ENCODE peak calls at places on chromosomes 5 and 9, in four cellular contexts. One of them, this sample, is unnamed.

GRCh38 chr5:34061993-34062392 is 19.0 kb upstream of the C1QTNF3 start:
- DNase-seq in K562: no peak
- DNase-seq in WTC11: no peak
- DNase-seq in HepG2: peak
- DNase-seq in this sample: no peak

GRCh38 chr5:109141499-109142200 is 268.1 kb downstream of the PJA2 start:
- DNase-seq in K562: peak
- DNase-seq in WTC11: peak
- DNase-seq in HepG2: no peak
- DNase-seq in this sample: peak

GRCh38 chr5:56668996-56669395 is 146.4 kb upstream of the MAP3K1 start:
- DNase-seq in K562: no peak
- DNase-seq in WTC11: no peak
- DNase-seq in HepG2: peak
- DNase-seq in this sample: no peak

GRCh38 chr5:142143878-142144277 is 35.3 kb downstream of the NDFIP1 start:
- DNase-seq in K562: peak
- DNase-seq in WTC11: no peak
- DNase-seq in HepG2: peak
- DNase-seq in this sample: no peak

GRCh38 chr5:151741678-151742423 is 16.6 kb downstream of the ATOX1 start:
- DNase-seq in K562: no peak
- DNase-seq in WTC11: no peak
- DNase-seq in HepG2: no peak
- DNase-seq in this sample: no peak

GRCh38 chr5:38755171-38755570 is 90.6 kb upstream of the OSMR start:
- DNase-seq in K562: no peak
- DNase-seq in WTC11: no peak
- DNase-seq in HepG2: no peak
- DNase-seq in this sample: no peak

GRCh38 chr5:115372121-115372520 is 75.7 kb upstream of the CCDC112 start:
- DNase-seq in K562: no peak
- DNase-seq in WTC11: no peak
- DNase-seq in HepG2: no peak
- DNase-seq in this sample: no peak

GRCh38 chr5:41414598-41414997 is 95.8 kb downstream of the PLCXD3 start:
- DNase-seq in K562: no peak
- DNase-seq in WTC11: no peak
- DNase-seq in HepG2: peak
- DNase-seq in this sample: no peak

GRCh38 chr9:94507531-94508258 is 47.2 kb upstream of the PCAT7 start:
- DNase-seq in K562: no peak
- DNase-seq in WTC11: no peak
- DNase-seq in HepG2: peak
- DNase-seq in this sample: no peak

GRCh38 chr9:37425298-37425752 is 2.8 kb downstream of the GRHPR start:
- DNase-seq in K562: no peak
- DNase-seq in WTC11: no peak
- DNase-seq in HepG2: no peak
- DNase-seq in this sample: no peak

GRCh38 chr5:105817906-105818305 is 1852.8 kb downstream of the EFNA5 start:
- DNase-seq in K562: no peak
- DNase-seq in WTC11: no peak
- DNase-seq in HepG2: no peak
- DNase-seq in this sample: no peak

GRCh38 chr5:123549256-123549904 is 37.4 kb downstream of the CSNK1G3 start:
- DNase-seq in K562: no peak
- DNase-seq in WTC11: no peak
- DNase-seq in HepG2: no peak
- DNase-seq in this sample: no peak

GRCh38 chr9:110007477-110008270 is 200.3 kb downstream of the C9orf152 start:
- DNase-seq in K562: no peak
- DNase-seq in WTC11: no peak
- DNase-seq in HepG2: no peak
- DNase-seq in this sample: no peak

GRCh38 chr5:107893642-107894041 is 222.9 kb upstream of the EFNA5 start:
- DNase-seq in K562: no peak
- DNase-seq in WTC11: no peak
- DNase-seq in HepG2: no peak
- DNase-seq in this sample: no peak

GRCh38 chr5:91384671-91385430 is 1.7 kb upstream of the ARRDC3 start:
- DNase-seq in K562: peak
- DNase-seq in WTC11: no peak
- DNase-seq in HepG2: peak
- DNase-seq in this sample: peak

GRCh38 chr9:91495450-91495849 is 71.8 kb upstream of the NFIL3 start:
- DNase-seq in K562: no peak
- DNase-seq in WTC11: no peak
- DNase-seq in HepG2: no peak
- DNase-seq in this sample: no peak

GRCh38 chr9:16207161-16207560 is 654.3 kb downstream of the CCDC171 start:
- DNase-seq in K562: no peak
- DNase-seq in WTC11: no peak
- DNase-seq in HepG2: no peak
- DNase-seq in this sample: no peak

GRCh38 chr5:175872287-175873089 is 1.1 kb downstream of the CPLX2 start:
- DNase-seq in K562: no peak
- DNase-seq in WTC11: peak
- DNase-seq in HepG2: peak
- DNase-seq in this sample: no peak

GRCh38 chr5:160310140-160310909 is 2.0 kb downstream of the CCNJL start:
- DNase-seq in K562: no peak
- DNase-seq in WTC11: no peak
- DNase-seq in HepG2: no peak
- DNase-seq in this sample: no peak

GRCh38 chr5:72921886-72922285 is 34.0 kb upstream of the FCHO2 start:
- DNase-seq in K562: no peak
- DNase-seq in WTC11: no peak
- DNase-seq in HepG2: no peak
- DNase-seq in this sample: no peak

GRCh38 chr5:72921103-72921502 is 34.7 kb upstream of the FCHO2 start:
- DNase-seq in K562: no peak
- DNase-seq in WTC11: no peak
- DNase-seq in HepG2: no peak
- DNase-seq in this sample: no peak

GRCh38 chr5:72925336-72926010 is 30.4 kb upstream of the FCHO2 start:
- DNase-seq in K562: no peak
- DNase-seq in WTC11: no peak
- DNase-seq in HepG2: no peak
- DNase-seq in this sample: no peak

GRCh38 chr5:72917371-72917776 is 38.5 kb upstream of the FCHO2 start:
- DNase-seq in K562: no peak
- DNase-seq in WTC11: no peak
- DNase-seq in HepG2: no peak
- DNase-seq in this sample: no peak

DNA sequence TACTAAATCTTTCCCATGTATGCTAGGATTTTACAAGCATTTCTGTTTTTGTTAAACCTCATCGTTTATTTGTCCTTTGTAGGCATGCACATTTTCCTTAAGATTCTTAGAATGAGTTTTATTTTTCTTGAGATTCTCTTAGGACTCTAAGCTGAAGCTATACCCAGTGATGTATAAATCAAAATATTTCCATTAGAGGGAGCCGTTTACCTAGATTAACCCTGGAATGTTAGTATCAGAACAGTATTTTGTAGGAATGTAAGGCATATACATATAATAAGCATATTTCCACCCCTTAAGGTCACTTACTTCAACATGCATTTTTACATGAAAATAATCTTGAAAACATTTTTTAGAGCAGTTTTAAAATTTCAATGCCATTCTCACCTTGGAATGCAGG is 35.2 kb upstream of the FCHO2 start:
- DNase-seq in K562: no peak
- DNase-seq in WTC11: no peak
- DNase-seq in HepG2: no peak
- DNase-seq in this sample: no peak
- TF ChIP-seq ELF4 in K562: no peak
- TF ChIP-seq ELF4 in WTC11: no peak
- TF ChIP-seq ELF4 in HepG2: no peak
- TF ChIP-seq ELF4 in this sample: no peak

DNA sequence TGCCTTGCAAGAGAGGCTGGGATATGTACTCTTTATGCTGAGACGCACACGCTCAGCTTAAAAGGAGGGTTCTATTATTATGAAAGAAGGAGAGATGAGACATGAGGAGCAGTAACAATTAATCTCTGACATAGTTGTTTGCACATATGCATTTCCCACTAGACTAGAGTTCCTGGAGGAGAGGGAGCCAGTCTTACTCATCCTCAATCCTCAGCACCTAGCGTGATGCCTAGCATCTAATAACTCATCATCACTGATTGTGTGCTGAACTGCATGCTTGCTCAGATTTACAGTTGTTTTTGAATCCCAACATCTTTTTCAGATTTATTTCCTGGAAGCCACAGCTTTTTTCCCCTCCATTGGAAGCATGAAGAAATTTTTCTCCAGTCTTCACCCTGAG is 35.5 kb downstream of the GCNT4 start:
- DNase-seq in K562: no peak
- DNase-seq in WTC11: no peak
- DNase-seq in HepG2: no peak
- DNase-seq in this sample: no peak
- TF ChIP-seq ELF4 in K562: no peak
- TF ChIP-seq ELF4 in WTC11: no peak
- TF ChIP-seq ELF4 in HepG2: no peak
- TF ChIP-seq ELF4 in this sample: no peak

GRCh38 chr5:102414448-102414847 is 84.4 kb downstream of the SLCO6A1 start:
- DNase-seq in K562: no peak
- DNase-seq in WTC11: no peak
- DNase-seq in HepG2: no peak
- DNase-seq in this sample: no peak
- TF ChIP-seq ELF4 in K562: no peak
- TF ChIP-seq ELF4 in WTC11: no peak
- TF ChIP-seq ELF4 in HepG2: no peak
- TF ChIP-seq ELF4 in this sample: no peak

DNA sequence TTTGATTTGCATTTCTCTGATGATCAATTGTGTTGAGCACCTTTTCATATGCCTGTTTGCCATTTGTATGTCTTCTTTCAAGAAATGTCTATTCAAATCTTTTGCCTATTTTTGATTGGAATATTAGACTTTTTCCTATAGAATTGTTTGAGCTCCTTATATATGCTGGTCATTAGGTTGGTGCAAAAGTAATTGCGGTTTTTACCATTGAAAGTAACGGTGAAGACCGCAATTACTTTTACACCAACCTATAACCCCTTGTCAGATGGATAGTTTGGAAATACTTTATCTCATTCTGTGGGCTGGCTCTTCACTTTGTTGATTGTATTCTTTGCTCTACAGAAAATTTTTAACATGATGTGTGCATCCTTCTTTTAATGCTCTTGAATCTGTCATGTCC is 113.2 kb upstream of the PRRC1 start:
- DNase-seq in K562: no peak
- DNase-seq in WTC11: no peak
- DNase-seq in HepG2: no peak
- DNase-seq in this sample: no peak
- TF ChIP-seq ELF4 in K562: no peak
- TF ChIP-seq ELF4 in WTC11: no peak
- TF ChIP-seq ELF4 in HepG2: no peak
- TF ChIP-seq ELF4 in this sample: peak

GRCh38 chr5:135481387-135481786 is 29.2 kb upstream of the TIFAB start:
- DNase-seq in K562: peak
- DNase-seq in WTC11: no peak
- DNase-seq in HepG2: no peak
- DNase-seq in this sample: no peak

GRCh38 chr5:135483254-135483653 is 31.1 kb upstream of the TIFAB start:
- DNase-seq in K562: no peak
- DNase-seq in WTC11: no peak
- DNase-seq in HepG2: no peak
- DNase-seq in this sample: no peak

GRCh38 chr5:135481908-135482307 is 29.8 kb upstream of the TIFAB start:
- DNase-seq in K562: no peak
- DNase-seq in WTC11: no peak
- DNase-seq in HepG2: no peak
- DNase-seq in this sample: no peak

GRCh38 chr5:135484563-135485157 is 32.5 kb upstream of the TIFAB start:
- DNase-seq in K562: peak
- DNase-seq in WTC11: no peak
- DNase-seq in HepG2: no peak
- DNase-seq in this sample: no peak

GRCh38 chr5:135482383-135482933 is 30.3 kb upstream of the TIFAB start:
- DNase-seq in K562: peak
- DNase-seq in WTC11: no peak
- DNase-seq in HepG2: peak
- DNase-seq in this sample: no peak
- TF ChIP-seq ELF4 in K562: no peak
- TF ChIP-seq ELF4 in WTC11: no peak
- TF ChIP-seq ELF4 in HepG2: no peak
- TF ChIP-seq ELF4 in this sample: no peak

GRCh38 chr5:937151-937924 is 44.7 kb downstream of the TRIP13 start:
- DNase-seq in K562: no peak
- DNase-seq in WTC11: no peak
- DNase-seq in HepG2: no peak
- DNase-seq in this sample: no peak

GRCh38 chr5:933251-933861 is 40.7 kb downstream of the TRIP13 start:
- DNase-seq in K562: no peak
- DNase-seq in WTC11: no peak
- DNase-seq in HepG2: no peak
- DNase-seq in this sample: no peak

GRCh38 chr5:939368-939767 is 46.7 kb downstream of the TRIP13 start:
- DNase-seq in K562: no peak
- DNase-seq in WTC11: no peak
- DNase-seq in HepG2: no peak
- DNase-seq in this sample: no peak

GRCh38 chr5:935510-936084 is 42.9 kb downstream of the TRIP13 start:
- DNase-seq in K562: no peak
- DNase-seq in WTC11: no peak
- DNase-seq in HepG2: no peak
- DNase-seq in this sample: no peak

DNA sequence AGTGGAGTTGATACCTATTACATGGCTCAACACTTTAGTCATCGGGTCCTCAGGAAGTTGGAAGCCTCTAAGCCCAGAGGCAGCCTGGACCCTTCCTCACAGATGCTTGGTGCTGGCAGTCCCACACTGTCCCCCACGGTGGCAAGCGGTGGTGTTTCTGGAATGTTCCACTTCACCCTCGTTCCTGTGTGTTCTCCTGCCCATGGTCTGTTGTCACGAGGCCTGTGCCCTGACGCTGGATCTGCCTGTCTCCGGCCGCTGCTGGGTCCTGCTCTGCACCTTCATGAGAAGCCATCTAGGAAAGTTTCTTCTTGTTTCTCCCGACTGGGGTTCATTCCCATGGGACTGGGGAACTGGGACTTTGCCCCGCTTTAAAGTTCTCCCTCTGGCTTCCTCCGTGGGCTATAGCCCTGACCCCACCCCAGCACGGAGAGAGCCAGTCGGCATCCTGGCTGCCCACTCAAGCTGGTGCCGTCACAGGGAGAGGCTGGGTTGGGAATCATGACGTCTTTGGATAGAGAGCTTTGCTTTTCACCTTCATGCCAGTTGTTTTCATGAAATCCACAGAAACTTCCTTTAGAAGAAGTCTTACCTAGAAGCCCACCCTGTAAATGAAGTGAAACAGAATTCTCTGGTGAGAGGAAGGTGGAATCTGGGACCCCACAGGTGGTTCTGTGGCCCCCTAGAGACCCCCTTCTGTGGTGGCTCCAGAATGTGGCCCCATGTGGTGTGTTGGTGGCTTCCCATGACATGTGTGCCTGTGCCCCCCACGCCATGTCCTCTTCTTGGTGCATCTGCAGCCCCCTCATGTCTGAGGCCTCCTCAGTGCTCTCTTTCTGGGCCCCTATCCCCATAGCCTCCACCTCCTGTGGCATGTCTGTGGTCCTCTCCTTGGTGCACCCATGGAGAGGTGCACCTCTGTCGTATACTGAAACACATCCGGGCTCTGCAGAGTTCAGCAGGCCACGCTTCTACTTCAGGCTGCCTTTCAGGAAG is 43.8 kb downstream of the TRIP13 start:
- DNase-seq in K562: no peak
- DNase-seq in WTC11: no peak
- DNase-seq in HepG2: no peak
- DNase-seq in this sample: no peak
- TF ChIP-seq ELF4 in K562: no peak
- TF ChIP-seq ELF4 in WTC11: no peak
- TF ChIP-seq ELF4 in HepG2: no peak
- TF ChIP-seq ELF4 in this sample: no peak

This sample was measured in HEK293T.